ENCODE peak calls at places on chromosomes 16 and 17, in six cellular contexts. One of them, this sample, is unnamed.

GRCh38 chr16:2936436-2937011 is 24.8 kb downstream of the FLYWCH1 start:
- DNase-seq in transverse colon: no peak
- DNase-seq in NT2/D1: no peak
- DNase-seq in thoracic aorta: no peak
- DNase-seq in cardiac muscle cell: no peak
- DNase-seq in Peyer's patch: no peak
- DNase-seq in this sample: no peak

GRCh38 chr17:21213491-21214014 is 408 bp downstream of the TMEM11 start:
- DNase-seq in transverse colon: peak; percentile 52
- DNase-seq in NT2/D1: no peak
- DNase-seq in thoracic aorta: no peak
- DNase-seq in Peyer's patch: no peak
- DNase-seq in cardiac muscle cell: peak; percentile 69
- DNase-seq in this sample: peak; percentile 26

GRCh38 chr17:74659898-74660297 is 36.4 kb upstream of the CD300E start:
- DNase-seq in thoracic aorta: no peak
- DNase-seq in cardiac muscle cell: no peak
- DNase-seq in Peyer's patch: no peak
- DNase-seq in NT2/D1: no peak
- DNase-seq in transverse colon: no peak
- DNase-seq in this sample: no peak

GRCh38 chr17:2157081-2157480 is 102.2 kb downstream of the HIC1 start:
- DNase-seq in Peyer's patch: no peak
- DNase-seq in NT2/D1: no peak
- DNase-seq in cardiac muscle cell: no peak
- DNase-seq in thoracic aorta: no peak
- DNase-seq in transverse colon: no peak
- DNase-seq in this sample: no peak

GRCh38 chr17:29649359-29649758 is 26.6 kb upstream of the CORO6 start:
- DNase-seq in NT2/D1: no peak
- DNase-seq in transverse colon: no peak
- DNase-seq in thoracic aorta: no peak
- DNase-seq in cardiac muscle cell: no peak
- DNase-seq in Peyer's patch: no peak
- DNase-seq in this sample: no peak

GRCh38 chr17:64270885-64271284 is 7.8 kb upstream of the TEX2 start:
- DNase-seq in thoracic aorta: no peak
- DNase-seq in cardiac muscle cell: no peak
- DNase-seq in NT2/D1: no peak
- DNase-seq in transverse colon: no peak
- DNase-seq in Peyer's patch: no peak
- DNase-seq in this sample: no peak

GRCh38 chr16:69565611-69566436 is at the start of gene NFAT5:
- DNase-seq in transverse colon: peak; percentile 91
- DNase-seq in thoracic aorta: peak; percentile 25
- DNase-seq in NT2/D1: peak; percentile 83
- DNase-seq in cardiac muscle cell: peak; percentile 95
- DNase-seq in Peyer's patch: peak; percentile 96
- DNase-seq in this sample: peak; percentile 76

GRCh38 chr17:70422862-70423261 is 253.5 kb downstream of the KCNJ2 start:
- DNase-seq in NT2/D1: no peak
- DNase-seq in transverse colon: no peak
- DNase-seq in thoracic aorta: no peak
- DNase-seq in Peyer's patch: no peak
- DNase-seq in cardiac muscle cell: no peak
- DNase-seq in this sample: no peak

GRCh38 chr16:58464047-58464915 is 35.7 kb upstream of the NDRG4 start:
- DNase-seq in Peyer's patch: no peak
- DNase-seq in cardiac muscle cell: peak; percentile 77
- DNase-seq in transverse colon: no peak
- DNase-seq in thoracic aorta: no peak
- DNase-seq in NT2/D1: no peak
- DNase-seq in this sample: peak; percentile 43

GRCh38 chr16:17668411-17668810 is 197.7 kb upstream of the XYLT1 start:
- DNase-seq in Peyer's patch: no peak
- DNase-seq in NT2/D1: no peak
- DNase-seq in cardiac muscle cell: no peak
- DNase-seq in transverse colon: no peak
- DNase-seq in thoracic aorta: no peak
- DNase-seq in this sample: no peak

GRCh38 chr17:4444782-4445473 is 11.2 kb downstream of the SPNS3 start:
- DNase-seq in NT2/D1: no peak
- DNase-seq in Peyer's patch: peak; percentile 79
- DNase-seq in cardiac muscle cell: no peak
- DNase-seq in transverse colon: peak; percentile 83
- DNase-seq in thoracic aorta: peak; percentile 21
- DNase-seq in this sample: peak; percentile 72

GRCh38 chr17:32755045-32755805 is 121.7 kb downstream of the MYO1D start:
- DNase-seq in NT2/D1: no peak
- DNase-seq in cardiac muscle cell: peak; percentile 21
- DNase-seq in Peyer's patch: no peak
- DNase-seq in transverse colon: no peak
- DNase-seq in thoracic aorta: no peak
- DNase-seq in this sample: no peak

GRCh38 chr17:2177235-2177811 is 122.4 kb downstream of the HIC1 start:
- DNase-seq in cardiac muscle cell: no peak
- DNase-seq in thoracic aorta: no peak
- DNase-seq in NT2/D1: no peak
- DNase-seq in Peyer's patch: no peak
- DNase-seq in transverse colon: no peak
- DNase-seq in this sample: no peak

GRCh38 chr17:2283302-2283701 is 20.3 kb downstream of the SMG6 start:
- DNase-seq in Peyer's patch: no peak
- DNase-seq in thoracic aorta: no peak
- DNase-seq in NT2/D1: no peak
- DNase-seq in transverse colon: no peak
- DNase-seq in cardiac muscle cell: no peak
- DNase-seq in this sample: no peak

GRCh38 chr16:253833-254232 is 19.2 kb downstream of the FAM234A start:
- DNase-seq in Peyer's patch: peak; percentile 58
- DNase-seq in thoracic aorta: no peak
- DNase-seq in NT2/D1: no peak
- DNase-seq in cardiac muscle cell: no peak
- DNase-seq in transverse colon: peak; percentile 43
- DNase-seq in this sample: no peak

GRCh38 chr16:89094252-89094901 is 725 bp downstream of the ACSF3 start:
- DNase-seq in Peyer's patch: no peak
- DNase-seq in thoracic aorta: no peak
- DNase-seq in cardiac muscle cell: peak; percentile 21
- DNase-seq in NT2/D1: no peak
- DNase-seq in transverse colon: peak; percentile 39
- DNase-seq in this sample: no peak

GRCh38 chr16:22684282-22685161 is 129.4 kb upstream of the HS3ST2 start:
- DNase-seq in thoracic aorta: no peak
- DNase-seq in transverse colon: no peak
- DNase-seq in cardiac muscle cell: no peak
- DNase-seq in NT2/D1: no peak
- DNase-seq in Peyer's patch: no peak
- DNase-seq in this sample: no peak

GRCh38 chr16:1772362-1772907 is at the start of gene EME2:
- DNase-seq in NT2/D1: no peak
- DNase-seq in transverse colon: peak; percentile 58
- DNase-seq in cardiac muscle cell: no peak
- DNase-seq in Peyer's patch: peak; percentile 77
- DNase-seq in thoracic aorta: no peak
- DNase-seq in this sample: peak; percentile 49

GRCh38 chr17:68800731-68801130 is 154.5 kb downstream of the ABCA8 start:
- DNase-seq in NT2/D1: no peak
- DNase-seq in transverse colon: no peak
- DNase-seq in cardiac muscle cell: no peak
- DNase-seq in Peyer's patch: no peak
- DNase-seq in thoracic aorta: no peak
- DNase-seq in this sample: no peak

GRCh38 chr17:48603959-48604769 is 622 bp downstream of the HOXB6 start:
- DNase-seq in transverse colon: peak; percentile 75
- DNase-seq in cardiac muscle cell: no peak
- DNase-seq in Peyer's patch: peak; percentile 84
- DNase-seq in thoracic aorta: no peak
- DNase-seq in NT2/D1: no peak
- DNase-seq in this sample: peak; percentile 79
- H3K4me3 ChIP-seq in transverse colon: peak overlapping the region; percentile 46
- H3K4me3 ChIP-seq in cardiac muscle cell: no peak overlapping the region
- H3K4me3 ChIP-seq in Peyer's patch: peak overlapping the region; percentile 61
- H3K4me3 ChIP-seq in thoracic aorta: peak overlapping the region; percentile 75
- H3K4me3 ChIP-seq in NT2/D1: no peak overlapping the region
- H3K4me3 ChIP-seq in this sample: peak overlapping the region; percentile 79

GRCh38 chr17:79615926-79616325 is 5.1 kb upstream of the RBFOX3 start:
- DNase-seq in Peyer's patch: no peak
- DNase-seq in transverse colon: no peak
- DNase-seq in cardiac muscle cell: no peak
- DNase-seq in NT2/D1: no peak
- DNase-seq in thoracic aorta: no peak
- DNase-seq in this sample: no peak
- H3K27me3 ChIP-seq in Peyer's patch: no peaks in the 10 kb centered on the region
- H3K27me3 ChIP-seq in transverse colon: peaks cover 48% of the 10 kb centered on the region
- H3K27me3 ChIP-seq in cardiac muscle cell: peaks cover 85% of the 10 kb centered on the region
- H3K27me3 ChIP-seq in NT2/D1: peaks cover 48% of the 10 kb centered on the region
- H3K27me3 ChIP-seq in thoracic aorta: peaks cover 6% of the 10 kb centered on the region
- H3K27me3 ChIP-seq in this sample: peaks cover 88% of the 10 kb centered on the region

GRCh38 chr17:47813512-47814031 is 8.0 kb downstream of the OSBPL7 start:
- DNase-seq in Peyer's patch: no peak
- DNase-seq in cardiac muscle cell: no peak
- DNase-seq in transverse colon: no peak
- DNase-seq in NT2/D1: no peak
- DNase-seq in thoracic aorta: no peak
- DNase-seq in this sample: no peak

GRCh38 chr17:47816947-47817346 is 4.6 kb downstream of the OSBPL7 start:
- DNase-seq in Peyer's patch: no peak
- DNase-seq in cardiac muscle cell: no peak
- DNase-seq in NT2/D1: no peak
- DNase-seq in transverse colon: no peak
- DNase-seq in thoracic aorta: no peak
- DNase-seq in this sample: no peak

GRCh38 chr17:47818002-47818695 is 3.4 kb downstream of the OSBPL7 start:
- DNase-seq in Peyer's patch: no peak
- DNase-seq in transverse colon: no peak
- DNase-seq in cardiac muscle cell: no peak
- DNase-seq in thoracic aorta: no peak
- DNase-seq in NT2/D1: no peak
- DNase-seq in this sample: no peak

GRCh38 chr17:47815106-47815918 is 6.3 kb downstream of the OSBPL7 start:
- DNase-seq in NT2/D1: no peak
- DNase-seq in cardiac muscle cell: no peak
- DNase-seq in thoracic aorta: no peak
- DNase-seq in transverse colon: no peak
- DNase-seq in Peyer's patch: no peak
- DNase-seq in this sample: no peak

GRCh38 chr17:47816111-47816735 is 5.4 kb downstream of the OSBPL7 start:
- DNase-seq in thoracic aorta: no peak
- DNase-seq in cardiac muscle cell: no peak
- DNase-seq in NT2/D1: no peak
- DNase-seq in transverse colon: no peak
- DNase-seq in Peyer's patch: no peak
- DNase-seq in this sample: no peak
- H3K36me3 ChIP-seq in thoracic aorta: peaks cover 42% of the 10 kb centered on the region
- H3K36me3 ChIP-seq in cardiac muscle cell: peaks cover 5% of the 10 kb centered on the region
- H3K36me3 ChIP-seq in NT2/D1: peaks cover 69% of the 10 kb centered on the region
- H3K36me3 ChIP-seq in transverse colon: peaks cover 39% of the 10 kb centered on the region
- H3K36me3 ChIP-seq in Peyer's patch: no peaks in the 10 kb centered on the region
- H3K36me3 ChIP-seq in this sample: no peaks in the 10 kb centered on the region

GRCh38 chr16:66844009-66844341 is 239 bp upstream of the CA7 start:
- DNase-seq in NT2/D1: no peak
- DNase-seq in cardiac muscle cell: no peak
- DNase-seq in transverse colon: no peak
- DNase-seq in Peyer's patch: no peak
- DNase-seq in thoracic aorta: no peak
- DNase-seq in this sample: no peak
- H3K4me3 ChIP-seq in NT2/D1: peak overlapping the region; percentile 63
- H3K4me3 ChIP-seq in cardiac muscle cell: peak overlapping the region; percentile 38
- H3K4me3 ChIP-seq in transverse colon: peak overlapping the region; percentile 41
- H3K4me3 ChIP-seq in Peyer's patch: peak overlapping the region; percentile 57
- H3K4me3 ChIP-seq in thoracic aorta: peak overlapping the region; percentile 67
- H3K4me3 ChIP-seq in this sample: no peak overlapping the region

DNA sequence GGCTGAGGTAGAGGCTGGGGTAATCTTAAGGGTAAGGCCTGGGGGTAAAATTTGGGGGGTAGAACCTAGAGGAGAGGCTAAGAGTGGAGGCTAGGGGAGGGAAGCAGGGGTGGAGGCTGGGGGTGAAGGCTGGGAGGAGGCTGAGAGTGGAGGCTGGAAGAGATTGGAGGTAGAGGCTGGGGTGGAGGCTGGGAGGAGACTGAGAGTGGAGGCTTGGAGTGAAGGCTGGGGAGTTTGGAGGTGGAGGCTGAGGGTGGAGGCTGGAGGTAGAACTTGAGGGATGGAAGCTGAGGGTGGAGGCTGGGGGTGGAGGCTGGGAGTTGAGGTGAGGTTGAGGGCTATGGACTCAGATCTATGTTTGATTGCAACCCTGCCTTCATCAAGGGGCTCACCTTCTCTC is 333.6 kb downstream of the C16orf95 start:
- DNase-seq in Peyer's patch: no peak
- DNase-seq in cardiac muscle cell: no peak
- DNase-seq in transverse colon: no peak
- DNase-seq in NT2/D1: no peak
- DNase-seq in thoracic aorta: no peak
- DNase-seq in this sample: no peak
- H3K27me3 ChIP-seq in Peyer's patch: no peaks in the 10 kb centered on the region
- H3K27me3 ChIP-seq in cardiac muscle cell: no peaks in the 10 kb centered on the region
- H3K27me3 ChIP-seq in transverse colon: no peaks in the 10 kb centered on the region
- H3K27me3 ChIP-seq in NT2/D1: peaks cover 95% of the 10 kb centered on the region
- H3K27me3 ChIP-seq in thoracic aorta: no peaks in the 10 kb centered on the region
- H3K27me3 ChIP-seq in this sample: no peaks in the 10 kb centered on the region

This sample was measured in MG63.